ENCODE peak calls at places on chromosomes 2 and 18, in ten cellular contexts. J, E, M, U, Z, S, X, C, B and O are unnamed samples.

GRCh38 chr18:58051765-58052460 is 7.9 kb downstream of the NEDD4L start:
- DNase-seq in X (no peak), M (peak; percentile 42), S (no peak), U (peak; percentile 32), J (peak; percentile 38), C (no peak), E (no peak), B (no peak), Z (peak; percentile 9), O (peak; percentile 55)

GRCh38 chr18:26746284-26747130 is 119.0 kb downstream of the AQP4 start:
- DNase-seq in E (no peak), S (no peak), B (peak; percentile 58), J (no peak), X (no peak), U (peak; percentile 11), M (peak; percentile 46), Z (no peak), C (no peak), O (no peak)

GRCh38 chr18:27860011-27860410 is 316.9 kb downstream of the CDH2 start:
- DNase-seq in S (no peak), J (peak; percentile 26), E (no peak), Z (no peak), M (peak; percentile 20), U (no peak), B (no peak), X (no peak), C (no peak), O (no peak)

GRCh38 chr2:237708491-237708890 is 81.1 kb downstream of the LRRFIP1 start:
- DNase-seq in Z (no peak), C (no peak), M (no peak), X (no peak), J (no peak), E (no peak), B (no peak), U (no peak), S (no peak), O (no peak)

GRCh38 chr2:129861666-129862288 is 117.7 kb upstream of the RAB6C start:
- DNase-seq in B (no peak), X (no peak), Z (no peak), U (no peak), E (no peak), J (no peak), S (no peak), C (no peak), M (no peak), O (no peak)

GRCh38 chr2:15674637-15675455 is 83.2 kb downstream of the DDX1 start:
- DNase-seq in C (no peak), X (no peak), U (peak; percentile 58), J (no peak), Z (peak; percentile 21), S (no peak), B (peak; percentile 87), E (no peak), M (no peak), O (no peak)

GRCh38 chr2:220194630-220195029 is 567.2 kb downstream of the SLC4A3 start:
- DNase-seq in E (no peak), C (no peak), J (no peak), M (peak; percentile 20), Z (no peak), S (no peak), U (peak; percentile 13), B (no peak), X (no peak), O (no peak)

GRCh38 chr2:85976106-85976920 is 87.5 kb upstream of the ST3GAL5 start:
- DNase-seq in J (no peak), X (peak; percentile 72), U (no peak), B (no peak), M (no peak), C (no peak), S (no peak), E (peak; percentile 32), Z (no peak), O (no peak)

GRCh38 chr2:152861349-152861942 is 143.0 kb downstream of the ARL6IP6 start:
- DNase-seq in U (peak; percentile 9), M (peak; percentile 38), X (no peak), Z (no peak), C (peak; percentile 7), B (peak; percentile 5), S (peak; percentile 41), E (no peak), J (no peak), O (peak; percentile 30)

GRCh38 chr18:9958861-9959399 is 45.1 kb downstream of the VAPA start:
- DNase-seq in Z (no peak), U (no peak), C (no peak), J (no peak), M (no peak), X (no peak), B (no peak), S (no peak), E (no peak), O (no peak)

GRCh38 chr2:223688094-223688835 is 86.1 kb upstream of the SCG2 start:
- DNase-seq in S (no peak), E (no peak), C (no peak), B (no peak), J (peak; percentile 55), U (no peak), X (no peak), Z (no peak), M (no peak), O (no peak)

GRCh38 chr2:3779650-3780049 is 76.3 kb downstream of the DCDC2C start:
- DNase-seq in U (no peak), M (no peak), S (no peak), J (no peak), Z (no peak), X (no peak), C (no peak), E (no peak), B (no peak), O (no peak)

GRCh38 chr2:63790913-63791312 is 50.8 kb upstream of the UGP2 start:
- DNase-seq in X (no peak), E (no peak), M (peak; percentile 94), J (no peak), S (no peak), U (peak; percentile 95), B (peak; percentile 70), C (peak; percentile 49), Z (peak; percentile 78), O (peak; percentile 37)

GRCh38 chr2:9830685-9831410 is 12.4 kb upstream of the TAF1B start:
- DNase-seq in M (no peak), B (no peak), C (no peak), X (no peak), E (no peak), U (no peak), Z (no peak), J (no peak), S (no peak), O (no peak)

GRCh38 chr2:5535301-5535700 is 156.9 kb upstream of the SOX11 start:
- DNase-seq in Z (no peak), X (no peak), S (no peak), M (no peak), J (no peak), C (no peak), E (no peak), U (no peak), B (no peak), O (no peak)

GRCh38 chr2:10048501-10049171 is 5.3 kb downstream of the KLF11 start:
- DNase-seq in E (peak; percentile 42), S (peak; percentile 23), X (peak; percentile 47), C (peak; percentile 70), M (peak; percentile 67), Z (peak; percentile 48), J (peak; percentile 29), B (peak; percentile 46), U (peak; percentile 50), O (peak; percentile 52)

GRCh38 chr18:64234336-64234735 is 85.4 kb upstream of the LINC00305 start:
- DNase-seq in J (no peak), U (no peak), M (no peak), Z (no peak), C (no peak), X (no peak), E (no peak), S (no peak), B (no peak), O (no peak)

GRCh38 chr2:56519806-56520205 is 336.0 kb downstream of the CCDC85A start:
- DNase-seq in J (no peak), C (no peak), S (no peak), M (no peak), E (no peak), B (no peak), U (peak; percentile 70), X (no peak), Z (no peak), O (no peak)

GRCh38 chr2:217834744-217835513 is 167.9 kb downstream of the TNS1 start:
- DNase-seq in J (no peak), M (peak; percentile 5), C (no peak), Z (peak; percentile 36), B (no peak), U (peak; percentile 18), X (no peak), S (no peak), E (no peak), O (no peak)

GRCh38 chr2:212919238-212919637 is 232.2 kb downstream of the IKZF2 start:
- DNase-seq in M (no peak), U (no peak), B (no peak), S (peak; percentile 25), Z (no peak), J (no peak), C (no peak), X (no peak), E (no peak), O (no peak)

GRCh38 chr18:59067873-59068272 is 71.8 kb upstream of the SEC11C start:
- DNase-seq in E (no peak), Z (no peak), S (no peak), J (no peak), B (no peak), M (peak; percentile 57), C (no peak), U (peak; percentile 48), X (no peak), O (peak; percentile 33)

GRCh38 chr18:58847383-58848071 is 17.1 kb upstream of the ZNF532 start:
- DNase-seq in J (no peak), U (no peak), M (no peak), B (no peak), S (no peak), E (no peak), C (no peak), Z (no peak), X (no peak), O (peak; percentile 9)

GRCh38 chr18:54835944-54836343 is 7.7 kb downstream of the RAB27B start:
- DNase-seq in X (no peak), S (no peak), M (no peak), C (no peak), U (no peak), B (no peak), J (no peak), Z (no peak), E (no peak), O (peak; percentile 22)

GRCh38 chr2:135820003-135820618 is 16.9 kb downstream of the LCT start:
- DNase-seq in M (peak; percentile 92), C (peak; percentile 25), J (no peak), X (no peak), Z (no peak), B (peak; percentile 88), S (peak; percentile 53), E (no peak), U (peak; percentile 57), O (no peak)

GRCh38 chr2:227576110-227576509 is 22.6 kb upstream of the SCYGR2 start:
- DNase-seq in J (no peak), U (peak; percentile 32), M (no peak), X (no peak), S (no peak), C (no peak), B (no peak), E (no peak), Z (peak; percentile 7), O (peak; percentile 69)

GRCh38 chr2:42840141-42840540 is 47.8 kb upstream of the HAAO start:
- DNase-seq in B (no peak), S (no peak), C (no peak), X (no peak), E (peak; percentile 6), J (no peak), Z (no peak), U (no peak), M (no peak), O (no peak)

GRCh38 chr2:64650722-64651338 is 2.9 kb downstream of the SERTAD2 start:
- DNase-seq in E (no peak), S (no peak), Z (no peak), X (no peak), M (no peak), C (no peak), U (no peak), B (no peak), J (no peak), O (no peak)

GRCh38 chr2:149799296-149799695 is 211.7 kb upstream of the MMADHC start:
- DNase-seq in U (peak; percentile 37), Z (peak; percentile 23), B (no peak), S (no peak), J (peak; percentile 8), E (no peak), M (peak; percentile 49), X (peak; percentile 15), C (no peak), O (peak; percentile 52)